ENCODE peak calls at places on chromosomes 3 and 15, in eight cellular contexts. J is mesenchymal stem cell, Q is uterus, F is body of pancreas, L is foreskin keratinocyte, Z is tibial artery, V is PC-9, M is neuronal stem cell. U is an unnamed sample. For H3K4me1, the result is how much of the 10 kb centered on the place peaks cover.

GRCh38 chr3:58994746-58995330 is 55.0 kb downstream of the CFAP20DC start:
- DNase-seq in J (peak), Q (no peak), F (peak), L (peak), Z (no peak), V (peak), M (peak), U (no peak)

GRCh38 chr3:123869165-123869564 is 15.0 kb downstream of the MYLK start:
- DNase-seq in J (no peak), Q (no peak), F (no peak), L (no peak), Z (no peak), V (no peak), M (no peak), U (no peak)

GRCh38 chr3:136149569-136150136 is 46.5 kb downstream of the MSL2 start:
- DNase-seq in J (peak), Q (no peak), F (no peak), L (peak), Z (no peak), V (no peak), M (no peak), U (no peak)

GRCh38 chr15:86591994-86592746 is 512.5 kb downstream of the AGBL1 start:
- DNase-seq in J (no peak), Q (no peak), F (peak), L (no peak), Z (peak), V (no peak), M (no peak), U (peak)

GRCh38 chr3:122679467-122680291 is 960 bp upstream of the PARP14 start:
- DNase-seq in J (peak), Q (peak), F (peak), L (peak), Z (peak), V (peak), M (no peak), U (peak)

GRCh38 chr15:67158367-67158766 is 93.0 kb downstream of the SMAD3 start:
- DNase-seq in J (no peak), Q (no peak), F (no peak), L (no peak), Z (peak), V (no peak), M (no peak), U (peak)

GRCh38 chr15:45417303-45417950 is 39.1 kb upstream of the GATM start:
- DNase-seq in J (no peak), Q (no peak), F (no peak), L (no peak), Z (no peak), V (no peak), M (no peak), U (no peak)

GRCh38 chr3:142858043-142858442 is 30.8 kb downstream of the PCOLCE2 start:
- DNase-seq in J (no peak), Q (no peak), F (no peak), L (peak), Z (no peak), V (no peak), M (no peak), U (no peak)

GRCh38 chr3:11536132-11536935 is 107.4 kb downstream of the VGLL4 start:
- DNase-seq in J (no peak), Q (no peak), F (no peak), L (no peak), Z (peak), V (no peak), M (no peak), U (no peak)

GRCh38 chr15:66563126-66563525 is 2.7 kb downstream of the LCTL start:
- DNase-seq in J (peak), Q (no peak), F (no peak), L (peak), Z (no peak), V (no peak), M (no peak), U (no peak)

GRCh38 chr3:60603860-60604259 is 647.4 kb downstream of the FHIT start:
- DNase-seq in J (no peak), Q (no peak), F (no peak), L (no peak), Z (no peak), V (no peak), M (no peak), U (no peak)

GRCh38 chr3:127817331-127817821 is 4.9 kb downstream of the MGLL start:
- DNase-seq in J (peak), Q (no peak), F (no peak), L (peak), Z (no peak), V (peak), M (no peak), U (peak)

GRCh38 chr3:190526787-190527767 is 13.2 kb downstream of the IL1RAP start:
- DNase-seq in J (peak), Q (no peak), F (no peak), L (no peak), Z (no peak), V (no peak), M (no peak), U (no peak)

GRCh38 chr15:77455696-77456293 is 35.1 kb downstream of the HMG20A start:
- DNase-seq in J (peak), Q (no peak), F (peak), L (no peak), Z (no peak), V (no peak), M (no peak), U (no peak)

GRCh38 chr15:35293353-35294130 is 208.4 kb upstream of the NANOGP8 start:
- DNase-seq in J (peak), Q (no peak), F (no peak), L (no peak), Z (no peak), V (peak), M (no peak), U (no peak)

GRCh38 chr3:153373571-153373970 is 211.5 kb downstream of the RAP2B start:
- DNase-seq in J (no peak), Q (no peak), F (peak), L (no peak), Z (no peak), V (no peak), M (no peak), U (no peak)

GRCh38 chr3:112020653-112021052 is 13.9 kb upstream of the TMPRSS7 start:
- DNase-seq in J (no peak), Q (no peak), F (no peak), L (no peak), Z (no peak), V (no peak), M (peak), U (no peak)

GRCh38 chr3:23490459-23490858 is 287.3 kb downstream of the UBE2E2 start:
- DNase-seq in J (peak), Q (no peak), F (no peak), L (peak), Z (no peak), V (no peak), M (no peak), U (no peak)

GRCh38 chr15:39582286-39582976 is 1.6 kb downstream of the THBS1 start:
- DNase-seq in J (peak), Q (peak), F (peak), L (peak), Z (no peak), V (no peak), M (no peak), U (peak)

GRCh38 chr3:27022096-27022761 is 347.0 kb downstream of the NEK10 start:
- DNase-seq in J (no peak), Q (no peak), F (no peak), L (no peak), Z (no peak), V (no peak), M (no peak), U (no peak)

GRCh38 chr3:184154909-184155643 is at the start of gene DVL3:
- DNase-seq in J (peak), Q (peak), F (peak), L (no peak), Z (peak), V (peak), M (peak), U (peak)

GRCh38 chr15:39828374-39828931 is 45.8 kb upstream of the FSIP1 start:
- DNase-seq in J (peak), Q (no peak), F (peak), L (no peak), Z (no peak), V (peak), M (no peak), U (peak)

GRCh38 chr3:40677321-40677720 is 152.6 kb downstream of the ZNF621 start:
- DNase-seq in J (no peak), Q (no peak), F (no peak), L (no peak), Z (no peak), V (no peak), M (no peak), U (no peak)

GRCh38 chr15:51947124-51947523 is 24.5 kb downstream of the LEO1 start:
- DNase-seq in J (no peak), Q (no peak), F (no peak), L (no peak), Z (no peak), V (no peak), M (no peak), U (no peak)

GRCh38 chr3:159830523-159831151 is 158.0 kb upstream of the IL12A start:
- DNase-seq in J (peak), Q (no peak), F (no peak), L (peak), Z (no peak), V (no peak), M (no peak), U (no peak)

GRCh38 chr3:159922861-159923312 is 65.7 kb upstream of the IL12A start:
- DNase-seq in J (no peak), Q (no peak), F (no peak), L (no peak), Z (no peak), V (no peak), M (no peak), U (no peak)

GRCh38 chr15:82313446-82313845 is 35.8 kb downstream of the GOLGA6L10 start:
- DNase-seq in J (no peak), Q (no peak), F (no peak), L (no peak), Z (peak), V (no peak), M (no peak), U (no peak)

GRCh38 chr3:42012378-42012934 is 50.6 kb upstream of the ULK4 start:
- DNase-seq in J (no peak), Q (no peak), F (no peak), L (peak), Z (no peak), V (no peak), M (no peak), U (no peak)

GRCh38 chr3:62625278-62625677 is 249.9 kb downstream of the CADPS start:
- DNase-seq in J (no peak), Q (no peak), F (no peak), L (no peak), Z (no peak), V (no peak), M (no peak), U (peak)

GRCh38 chr15:77180270-77180669 is 109.4 kb upstream of the TSPAN3 start:
- DNase-seq in J (peak), Q (no peak), F (no peak), L (no peak), Z (no peak), V (no peak), M (no peak), U (no peak)

GRCh38 chr3:10353661-10354372 is 32.9 kb upstream of the SEC13 start:
- DNase-seq in J (peak), Q (no peak), F (no peak), L (no peak), Z (no peak), V (no peak), M (no peak), U (no peak)

GRCh38 chr3:11567516-11568467 is 75.9 kb downstream of the VGLL4 start:
- DNase-seq in J (peak), Q (no peak), F (no peak), L (peak), Z (peak), V (peak), M (no peak), U (peak)

GRCh38 chr3:85189731-85190130 is 230.9 kb downstream of the CADM2 start:
- DNase-seq in J (no peak), Q (no peak), F (no peak), L (no peak), Z (no peak), V (no peak), M (no peak), U (no peak)

GRCh38 chr3:39541917-39542329 is 74.4 kb downstream of the MOBP start:
- DNase-seq in J (peak), Q (no peak), F (no peak), L (no peak), Z (no peak), V (no peak), M (peak), U (no peak)

GRCh38 chr3:16203671-16204629 is 29.5 kb downstream of the GALNT15 start:
- DNase-seq in J (no peak), Q (no peak), F (no peak), L (no peak), Z (no peak), V (peak), M (no peak), U (no peak)

GRCh38 chr3:115691964-115692363 is 68.7 kb downstream of the GAP43 start:
- DNase-seq in J (no peak), Q (no peak), F (no peak), L (no peak), Z (no peak), V (no peak), M (no peak), U (no peak)

GRCh38 chr3:79488407-79488806 is 279.4 kb downstream of the ROBO1 start:
- DNase-seq in J (no peak), Q (no peak), F (no peak), L (no peak), Z (no peak), V (no peak), M (no peak), U (no peak)

GRCh38 chr15:31598620-31599019 is 272.0 kb downstream of the KLF13 start:
- DNase-seq in J (no peak), Q (no peak), F (no peak), L (no peak), Z (no peak), V (no peak), M (no peak), U (no peak)

GRCh38 chr3:28345690-28346089 is 2.8 kb upstream of the ZCWPW2 start:
- DNase-seq in J (no peak), Q (no peak), F (no peak), L (no peak), Z (no peak), V (no peak), M (no peak), U (no peak)

GRCh38 chr3:28349397-28350000 is 875 bp upstream of the AZI2 start:
- DNase-seq in J (no peak), Q (no peak), F (no peak), L (no peak), Z (no peak), V (no peak), M (no peak), U (no peak)

GRCh38 chr3:28348637-28349396 is at the start of the genes AZI2 and ZCWPW2:
- DNase-seq in J (peak), Q (peak), F (peak), L (peak), Z (peak), V (peak), M (peak), U (peak)

GRCh38 chr3:28348286-28348636 is 260 bp upstream of the ZCWPW2 start:
- DNase-seq in J (no peak), Q (no peak), F (peak), L (no peak), Z (no peak), V (no peak), M (no peak), U (peak)

GRCh38 chr3:28347374-28348285 is 891 bp upstream of the ZCWPW2 start:
- DNase-seq in J (peak), Q (no peak), F (peak), L (peak), Z (no peak), V (no peak), M (no peak), U (no peak)
- H3K4me1 ChIP-seq in J (under half), Q (under half), F (under half), L (under half), Z (under half), V (under half), M (under half), U (under half)

GRCh38 chr15:68792901-68793766 is 27.6 kb downstream of the ANP32A start:
- DNase-seq in J (no peak), Q (no peak), F (peak), L (peak), Z (no peak), V (no peak), M (no peak), U (no peak)
- H3K4me1 ChIP-seq in J (under half), Q (under half), F (half or more), L (under half), Z (under half), V (under half), M (under half), U (half or more)

GRCh38 chr3:129118745-129119144 is 2.9 kb downstream of the RAB43 start:
- DNase-seq in J (no peak), Q (no peak), F (no peak), L (no peak), Z (no peak), V (no peak), M (no peak), U (no peak)

GRCh38 chr3:129119365-129120100 is 2.1 kb downstream of the RAB43 start:
- DNase-seq in J (peak), Q (no peak), F (peak), L (peak), Z (no peak), V (peak), M (no peak), U (no peak)

GRCh38 chr3:129116482-129116946 is 5.1 kb downstream of the RAB43 start:
- DNase-seq in J (peak), Q (no peak), F (no peak), L (no peak), Z (no peak), V (no peak), M (no peak), U (no peak)

GRCh38 chr3:129114455-129114854 is 7.1 kb downstream of the RAB43 start:
- DNase-seq in J (no peak), Q (no peak), F (no peak), L (no peak), Z (no peak), V (no peak), M (no peak), U (no peak)

GRCh38 chr3:129117134-129117533 is 4.5 kb downstream of the RAB43 start:
- DNase-seq in J (peak), Q (no peak), F (no peak), L (no peak), Z (no peak), V (no peak), M (no peak), U (no peak)
- H3K4me1 ChIP-seq in J (under half), Q (under half), F (under half), L (under half), Z (under half), V (under half), M (under half), U (under half)

GRCh38 chr15:74789171-74789627 is 7.3 kb downstream of the CSK start:
- DNase-seq in J (no peak), Q (no peak), F (no peak), L (no peak), Z (no peak), V (peak), M (no peak), U (no peak)

GRCh38 chr15:74788042-74788715 is 6.3 kb downstream of the CSK start:
- DNase-seq in J (no peak), Q (no peak), F (no peak), L (no peak), Z (no peak), V (no peak), M (no peak), U (no peak)

GRCh38 chr15:74788716-74789151 is 6.9 kb downstream of the CSK start:
- DNase-seq in J (no peak), Q (no peak), F (no peak), L (no peak), Z (no peak), V (no peak), M (no peak), U (no peak)

GRCh38 chr15:74786659-74787165 is 4.8 kb downstream of the CSK start:
- DNase-seq in J (no peak), Q (no peak), F (no peak), L (no peak), Z (no peak), V (no peak), M (no peak), U (peak)

DNA sequence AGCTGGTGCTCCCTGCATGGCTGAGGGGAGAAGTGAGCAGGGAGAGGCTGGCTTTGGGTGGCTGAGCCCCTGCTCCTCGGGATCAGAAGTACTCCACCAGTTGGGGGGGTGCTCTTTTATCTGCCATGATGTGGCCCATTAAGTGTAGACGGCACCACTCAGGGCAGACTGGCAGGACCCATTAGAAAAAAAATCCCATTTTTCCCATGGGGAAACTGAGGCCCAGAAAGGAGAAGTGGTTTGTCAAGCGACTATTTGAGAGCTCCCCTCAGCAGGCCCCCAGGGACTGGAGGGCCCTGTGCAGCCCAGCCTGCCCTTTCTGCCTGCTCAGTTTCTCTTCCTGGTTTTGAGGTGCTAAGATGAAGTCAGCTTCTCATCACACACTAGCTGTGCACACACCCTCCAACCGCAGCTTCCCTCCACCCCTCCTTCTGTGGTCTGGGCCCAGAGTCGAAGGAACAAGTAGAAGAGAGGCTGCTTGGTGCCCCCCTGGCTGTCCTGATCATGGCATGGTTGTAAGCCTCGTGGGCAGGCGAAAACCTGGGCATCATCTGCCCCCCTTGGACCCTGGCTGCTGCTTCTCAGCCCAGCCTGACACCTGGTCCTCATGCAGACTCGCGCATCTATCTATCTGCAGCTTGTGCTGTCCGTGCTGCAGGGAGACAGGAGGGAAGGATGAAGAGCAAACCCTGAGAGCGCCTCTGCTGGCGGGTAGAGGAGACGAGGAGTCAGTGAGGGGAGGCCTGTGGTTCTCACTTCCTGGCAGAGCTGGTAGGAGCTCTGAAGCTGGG is 5.6 kb downstream of the CSK start:
- DNase-seq in J (peak), Q (no peak), F (peak), L (peak), Z (peak), V (peak), M (no peak), U (peak)
- H3K4me1 ChIP-seq in J (half or more), Q (under half), F (under half), L (under half), Z (under half), V (under half), M (under half), U (under half)

DNA sequence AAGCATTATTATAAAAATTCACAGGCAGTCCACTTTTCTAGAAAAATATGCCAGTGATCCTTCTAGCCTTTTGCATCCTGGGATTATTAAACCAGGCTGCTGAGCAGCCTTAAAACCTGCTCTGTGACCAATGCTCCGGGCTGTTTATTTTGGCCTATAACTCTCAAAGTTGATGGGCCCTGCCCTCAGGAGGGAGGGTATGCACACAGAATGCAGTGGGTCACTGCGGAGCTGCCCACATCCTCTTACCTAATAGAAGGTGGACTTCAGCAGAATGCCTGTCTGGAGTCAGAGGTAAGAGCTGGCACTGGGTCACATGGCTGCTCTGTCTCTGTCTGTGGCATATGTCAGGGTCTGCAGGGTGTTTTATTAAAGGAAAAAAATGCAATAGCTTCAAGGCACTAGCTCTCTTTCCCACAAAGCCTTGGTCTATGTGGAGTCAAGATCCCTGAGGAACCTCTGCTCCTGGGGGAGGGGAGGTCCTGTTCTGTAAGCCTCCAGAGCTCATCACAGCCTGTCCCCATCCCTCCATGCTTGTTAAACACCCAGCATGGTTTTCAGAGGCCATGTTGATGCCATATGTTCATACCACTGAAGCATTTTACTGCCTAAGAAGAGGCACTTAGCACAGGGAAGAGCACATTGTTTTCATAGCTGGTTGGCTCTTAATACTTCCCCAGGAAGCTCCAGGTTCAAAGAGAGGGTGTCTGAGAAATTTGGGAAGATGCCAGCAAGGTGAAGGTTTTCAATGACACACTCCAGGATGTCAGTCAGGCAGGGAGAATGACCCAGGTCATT is 25.8 kb downstream of the CPNE4 start:
- DNase-seq in J (no peak), Q (no peak), F (no peak), L (no peak), Z (no peak), V (peak), M (no peak), U (no peak)
- H3K4me1 ChIP-seq in J (under half), Q (under half), F (under half), L (under half), Z (under half), V (under half), M (under half), U (under half)

U was measured in right cardiac atrium.